ENCODE peak calls at places on chromosomes 6 and 20, in five cellular contexts. F is AG09309, D is heart right ventricle, M is mucosa of descending colon, B is fibroblast of the aortic adventitia. H is an unnamed sample.

GRCh38 chr6:1103945-1104623 is 207.8 kb upstream of the FOXQ1 start:
- DNase-seq in B (no peak), F (no peak), D (no peak), M (no peak), H (no peak)

GRCh38 chr6:42984924-42985475 is 630 bp downstream of the PPP2R5D start:
- DNase-seq in B (peak), M (no peak), D (no peak), F (no peak), H (no peak)

GRCh38 chr20:49872056-49872455 is 43.3 kb downstream of the SPATA2 start:
- DNase-seq in D (no peak), M (no peak), F (no peak), B (no peak), H (no peak)

GRCh38 chr6:132188865-132189264 is 212.4 kb downstream of the MOXD1 start:
- DNase-seq in D (no peak), B (peak), F (peak), M (no peak), H (no peak)

GRCh38 chr6:14270925-14271791 is 153.6 kb downstream of the CD83 start:
- DNase-seq in D (no peak), M (peak), F (peak), B (peak), H (no peak)

GRCh38 chr6:4914412-4915159 is 89.3 kb downstream of the RPP40 start:
- DNase-seq in B (no peak), M (no peak), F (peak), D (no peak), H (no peak)

GRCh38 chr6:170462366-170463020 is 90.6 kb downstream of the PSMB1 start:
- DNase-seq in M (no peak), B (no peak), F (no peak), D (no peak), H (no peak)

GRCh38 chr6:61675734-61676133 is 610.3 kb downstream of the KHDRBS2 start:
- DNase-seq in D (no peak), B (no peak), F (no peak), M (no peak), H (no peak)

GRCh38 chr6:37303091-37303620 is 45.2 kb upstream of the TMEM217 start:
- DNase-seq in F (no peak), D (no peak), B (no peak), M (no peak), H (no peak)

GRCh38 chr20:53409177-53409576 is 184.5 kb downstream of the ZNF217 start:
- DNase-seq in D (no peak), B (no peak), M (no peak), F (no peak), H (no peak)

GRCh38 chr6:62516287-62517152 is 230.5 kb upstream of the KHDRBS2 start:
- DNase-seq in B (no peak), M (no peak), D (no peak), F (no peak), H (no peak)

DNA sequence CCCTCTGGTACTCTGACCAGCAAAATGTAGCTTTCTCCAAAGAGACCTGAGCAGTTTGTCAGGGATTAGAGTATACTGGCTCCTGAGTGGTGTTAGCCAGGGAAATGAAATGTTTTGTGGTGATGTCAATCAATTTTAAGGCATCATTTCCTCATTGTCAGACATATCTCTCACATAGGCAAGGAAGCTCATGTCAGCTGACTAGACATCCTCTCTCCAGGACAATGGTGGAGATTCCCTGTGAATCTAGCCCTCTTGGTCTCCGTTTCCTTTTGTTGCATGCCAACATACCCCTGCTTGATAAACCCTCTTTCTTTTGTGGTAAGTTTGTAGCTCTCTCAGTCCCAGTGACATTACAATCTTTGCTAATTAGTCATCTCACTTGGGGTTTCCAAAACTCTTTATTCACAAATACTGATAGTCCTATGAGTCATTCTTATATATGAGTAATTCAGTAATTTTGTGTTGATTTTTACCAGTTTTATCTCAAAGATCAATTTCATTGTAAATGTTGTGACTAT is 135.6 kb upstream of the PTPRK start:
- DNase-seq in B (peak), D (no peak), M (no peak), F (peak), H (no peak)
- H3K4me3 ChIP-seq in B (no peak), D (no peak), M (no peak), F (no peak), H (no peak)

GRCh38 chr6:156876302-156876701 is 99.1 kb downstream of the ARID1B start:
- DNase-seq in M (no peak), F (no peak), B (no peak), D (no peak), H (no peak)
- TF ChIP-seq CTCF in M (no peak), F (peak), B (peak), D (peak), H (peak)

DNA sequence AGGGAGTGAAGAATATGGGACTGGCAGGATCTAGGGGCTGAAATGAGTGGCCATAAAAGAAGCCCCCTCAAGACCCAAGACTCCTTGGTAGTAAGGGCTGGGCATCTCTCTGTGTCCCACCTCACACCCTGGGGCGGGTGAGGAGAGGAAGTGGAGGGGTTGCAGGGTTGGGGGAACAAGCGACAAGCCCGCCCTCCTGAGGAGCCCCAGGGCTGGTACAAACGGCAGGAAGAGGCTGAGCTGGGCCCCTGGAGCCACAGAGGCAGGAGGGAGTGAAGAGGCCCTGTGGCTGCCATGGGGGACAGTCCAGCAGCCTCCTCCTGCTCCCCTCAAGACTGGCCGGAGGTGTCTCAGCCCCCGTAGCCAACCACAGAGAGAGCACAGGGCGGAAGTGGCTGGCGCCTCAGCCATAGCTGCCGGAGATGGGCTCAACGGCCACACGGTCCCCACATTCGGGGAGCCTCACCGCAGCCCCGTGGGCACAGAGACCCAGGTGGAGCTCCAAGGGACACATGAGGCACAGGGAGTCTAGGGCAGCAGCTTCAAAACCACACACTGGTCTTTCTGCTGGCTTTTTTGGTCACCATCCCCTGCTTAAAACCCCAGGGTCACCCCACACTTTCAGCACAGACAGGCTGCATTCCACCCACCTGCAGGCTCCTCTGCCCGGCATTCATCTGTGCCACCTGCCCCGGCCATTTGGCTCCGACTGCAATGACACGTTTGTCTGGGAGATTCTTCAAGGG is 586 bp downstream of the C20orf203 start:
- DNase-seq in F (no peak), B (no peak), M (no peak), D (no peak), H (peak)
- H3K4me3 ChIP-seq in F (no peak), B (no peak), M (no peak), D (no peak), H (no peak)

GRCh38 chr20:62886709-62887058 is 25.1 kb upstream of the TCFL5 start:
- DNase-seq in M (no peak), B (no peak), D (no peak), F (no peak), H (no peak)

GRCh38 chr20:62888910-62889309 is 27.3 kb upstream of the TCFL5 start:
- DNase-seq in M (no peak), F (no peak), B (no peak), D (no peak), H (no peak)

GRCh38 chr20:62887147-62887859 is 25.7 kb upstream of the TCFL5 start:
- DNase-seq in B (peak), M (peak), F (peak), D (no peak), H (no peak)

GRCh38 chr20:62888406-62888805 is 26.8 kb upstream of the TCFL5 start:
- DNase-seq in B (no peak), D (no peak), F (no peak), M (no peak), H (no peak)

GRCh38 chr20:62887860-62888239 is 26.2 kb upstream of the TCFL5 start:
- DNase-seq in F (no peak), D (no peak), B (no peak), M (no peak), H (no peak)
- TF ChIP-seq CTCF in F (no peak), D (no peak), B (no peak), M (no peak), H (no peak)

GRCh38 chr20:36745927-36746659 is at the start of gene NDRG3:
- DNase-seq in F (peak), M (peak), B (peak), D (peak), H (peak)

GRCh38 chr20:36742558-36742957 is 3.3 kb downstream of the NDRG3 start:
- DNase-seq in M (no peak), D (no peak), B (no peak), F (no peak), H (no peak)

GRCh38 chr20:36744764-36745191 is 1.1 kb downstream of the NDRG3 start:
- DNase-seq in D (peak), B (peak), M (no peak), F (no peak), H (no peak)

GRCh38 chr20:36745234-36745926 is 510 bp downstream of the NDRG3 start:
- DNase-seq in M (peak), F (no peak), D (peak), B (peak), H (no peak)

DNA sequence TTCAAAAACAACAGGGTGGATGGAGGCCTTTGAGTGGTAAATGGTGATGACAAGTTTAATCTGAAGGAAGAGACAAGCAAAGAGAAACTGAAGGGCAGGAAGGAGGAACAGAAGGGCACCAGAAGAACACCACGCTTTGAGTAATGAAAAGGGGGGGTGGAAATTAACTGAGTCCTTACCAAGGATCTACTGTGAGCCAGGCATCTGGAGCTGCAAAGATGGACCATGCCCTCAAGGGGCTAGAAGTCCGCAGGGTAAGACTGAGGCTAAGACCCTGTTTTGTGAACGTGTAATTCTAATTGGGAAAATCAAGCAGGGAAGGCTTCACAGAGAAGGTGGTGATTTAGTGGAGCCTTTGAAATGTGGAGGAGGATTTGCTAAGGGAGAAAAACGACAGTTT is 1.6 kb downstream of the NDRG3 start:
- DNase-seq in M (no peak), B (no peak), D (no peak), F (no peak), H (no peak)
- H3K4me3 ChIP-seq in M (no peak), B (no peak), D (no peak), F (no peak), H (no peak)

GRCh38 chr20:61639200-61639599 is 387.1 kb downstream of the CDH4 start:
- DNase-seq in M (no peak), D (no peak), B (no peak), F (peak), H (no peak)
- TF ChIP-seq CTCF in M (no peak), D (no peak), B (no peak), F (no peak), H (no peak)

GRCh38 chr6:2855061-2855519 is 13.4 kb upstream of the SERPINB1 start:
- DNase-seq in F (no peak), M (no peak), B (no peak), D (no peak), H (no peak)
- H3K4me3 ChIP-seq in F (no peak), M (no peak), B (no peak), D (peak), H (no peak)

DNA sequence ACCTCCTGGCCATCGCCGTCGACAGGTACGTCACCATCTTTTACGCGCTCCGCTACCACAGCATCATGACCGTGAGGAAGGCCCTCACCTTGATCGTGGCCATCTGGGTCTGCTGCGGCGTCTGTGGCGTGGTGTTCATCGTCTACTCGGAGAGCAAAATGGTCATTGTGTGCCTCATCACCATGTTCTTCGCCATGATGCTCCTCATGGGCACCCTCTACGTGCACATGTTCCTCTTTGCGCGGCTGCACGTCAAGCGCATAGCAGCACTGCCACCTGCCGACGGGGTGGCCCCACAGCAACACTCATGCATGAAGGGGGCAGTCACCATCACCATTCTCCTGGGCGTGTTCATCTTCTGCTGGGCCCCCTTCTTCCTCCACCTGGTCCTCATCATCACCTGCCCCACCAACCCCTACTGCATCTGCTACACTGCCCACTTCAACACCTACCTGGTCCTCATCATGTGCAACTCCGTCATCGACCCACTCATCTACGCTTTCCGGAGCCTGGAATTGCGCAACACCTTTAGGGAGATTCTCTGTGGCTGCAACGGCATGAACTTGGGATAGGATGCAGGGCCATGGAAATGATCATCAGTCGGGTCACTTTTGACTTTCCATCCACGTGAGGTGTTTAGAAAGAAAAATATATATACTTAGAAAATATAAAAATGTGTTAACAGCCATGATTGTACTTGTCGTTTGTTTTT is 868 bp downstream of the MC3R start:
- DNase-seq in M (no peak), F (no peak), D (no peak), B (no peak), H (no peak)
- TF ChIP-seq CTCF in M (peak), F (peak), D (no peak), B (no peak), H (peak)

GRCh38 chr20:62120990-62121775 is 1.1 kb upstream of the LSM14B start:
- DNase-seq in D (no peak), F (peak), B (peak), M (peak), H (peak)

GRCh38 chr20:62121776-62122658 is at the start of gene LSM14B:
- DNase-seq in F (peak), B (peak), M (peak), D (peak), H (peak)

GRCh38 chr20:62119591-62120364 is 2.5 kb upstream of the LSM14B start:
- DNase-seq in M (no peak), B (no peak), D (peak), F (no peak), H (no peak)

GRCh38 chr20:62119101-62119500 is 3.2 kb upstream of the LSM14B start:
- DNase-seq in B (no peak), D (no peak), F (no peak), M (no peak), H (no peak)

GRCh38 chr20:62120365-62120762 is 1.9 kb upstream of the LSM14B start:
- DNase-seq in M (no peak), F (no peak), D (no peak), B (no peak), H (no peak)
- H3K4me3 ChIP-seq in M (no peak), F (no peak), D (no peak), B (no peak), H (no peak)